ENCODE peak calls at places on chromosome 14, in five cellular contexts. B is H7, Q is adipocyte, I is Panc1, F is RPMI7951. V is an unnamed sample.

GRCh38 chr14:92473261-92473946 is 40.2 kb upstream of the RIN3 start:
- DNase-seq in I (no peak), B (no peak), F (peak), Q (peak), V (no peak)

GRCh38 chr14:23052182-23052623 is 5.1 kb downstream of the CDH24 start:
- DNase-seq in Q (no peak), B (peak), I (no peak), F (no peak), V (no peak)

GRCh38 chr14:72023128-72024042 is 91.2 kb downstream of the RGS6 start:
- DNase-seq in I (no peak), B (peak), F (peak), Q (no peak), V (no peak)

GRCh38 chr14:34926552-34926951 is 51.4 kb upstream of the BAZ1A start:
- DNase-seq in F (no peak), B (no peak), I (no peak), Q (peak), V (no peak)

GRCh38 chr14:76376878-76377523 is 1.1 kb downstream of the ESRRB start:
- DNase-seq in Q (peak), B (peak), F (no peak), I (no peak), V (no peak)

GRCh38 chr14:77574446-77575125 is 41.9 kb downstream of the SPTLC2 start:
- DNase-seq in I (no peak), F (no peak), Q (peak), B (no peak), V (no peak)

GRCh38 chr14:105337433-105337832 is 22.9 kb downstream of the PACS2 start:
- DNase-seq in F (no peak), B (no peak), Q (no peak), I (no peak), V (no peak)

GRCh38 chr14:70358631-70359030 is 852 bp downstream of the COX16 start:
- DNase-seq in I (no peak), F (peak), Q (peak), B (no peak), V (no peak)

GRCh38 chr14:90739318-90740077 is 76.7 kb downstream of the TTC7B start:
- DNase-seq in B (no peak), I (no peak), F (no peak), Q (no peak), V (no peak)

GRCh38 chr14:91140672-91141071 is 26.8 kb downstream of the DGLUCY start:
- DNase-seq in F (peak), Q (peak), I (no peak), B (peak), V (no peak)

GRCh38 chr14:72165151-72165715 is 233.0 kb downstream of the RGS6 start:
- DNase-seq in Q (no peak), B (no peak), I (no peak), F (no peak), V (no peak)

GRCh38 chr14:101603096-101603495 is 41.8 kb downstream of the DIO3 start:
- DNase-seq in F (no peak), Q (no peak), B (peak), I (no peak), V (no peak)

GRCh38 chr14:100531152-100531551 is 56.1 kb downstream of the BEGAIN start:
- DNase-seq in Q (no peak), I (no peak), F (no peak), B (peak), V (no peak)

GRCh38 chr14:63155511-63156189 is 48.6 kb upstream of the RHOJ start:
- DNase-seq in Q (peak), B (no peak), I (no peak), F (no peak), V (no peak)

GRCh38 chr14:100383727-100384158 is 60.6 kb downstream of the SLC25A47 start:
- DNase-seq in Q (peak), B (peak), I (no peak), F (peak), V (peak)

GRCh38 chr14:98954347-98955000 is 317.5 kb downstream of the BCL11B start:
- DNase-seq in F (no peak), B (peak), Q (no peak), I (no peak), V (no peak)

GRCh38 chr14:95191445-95192199 is 34.3 kb upstream of the DICER1 start:
- DNase-seq in B (no peak), Q (no peak), F (no peak), I (no peak), V (no peak)

GRCh38 chr14:69316449-69317391 is 56.8 kb downstream of the GALNT16 start:
- DNase-seq in F (peak), I (peak), Q (peak), B (peak), V (no peak)

GRCh38 chr14:26597136-26598080 is at the start of gene NOVA1:
- DNase-seq in F (peak), B (peak), Q (peak), I (no peak), V (no peak)

GRCh38 chr14:80077262-80077661 is 134.0 kb downstream of the DIO2 start:
- DNase-seq in Q (peak), I (no peak), F (no peak), B (no peak), V (no peak)

GRCh38 chr14:96146131-96146771 is 58.4 kb upstream of the BDKRB2 start:
- DNase-seq in Q (peak), B (no peak), I (no peak), F (peak), V (no peak)

GRCh38 chr14:23452237-23452636 is 16.8 kb upstream of the MYH7 start:
- DNase-seq in B (no peak), I (no peak), F (no peak), Q (no peak), V (no peak)

GRCh38 chr14:54447231-54447692 is 6.1 kb upstream of the CNIH1 start:
- DNase-seq in F (no peak), I (no peak), Q (peak), B (no peak), V (no peak)

GRCh38 chr14:35879654-35880249 is 53.6 kb downstream of the BRMS1L start:
- DNase-seq in Q (peak), B (peak), I (no peak), F (peak), V (no peak)

GRCh38 chr14:76844223-76844622 is 18.0 kb downstream of the LRRC74A start:
- DNase-seq in B (peak), F (peak), Q (no peak), I (peak), V (peak)

GRCh38 chr14:82778008-82778407 is 1244.4 kb upstream of the SEL1L start:
- DNase-seq in Q (no peak), F (no peak), I (no peak), B (no peak), V (no peak)

GRCh38 chr14:100374891-100375272 is 51.7 kb downstream of the SLC25A47 start:
- DNase-seq in I (no peak), Q (no peak), B (no peak), F (no peak), V (no peak)

GRCh38 chr14:104570869-104571635 is 8.5 kb upstream of the C14orf180 start:
- DNase-seq in F (no peak), Q (no peak), I (no peak), B (no peak), V (no peak)

GRCh38 chr14:90049390-90049789 is 12.4 kb upstream of the KCNK13 start:
- DNase-seq in Q (no peak), F (peak), I (no peak), B (peak), V (no peak)

GRCh38 chr14:55957950-55958349 is 160.3 kb upstream of the PELI2 start:
- DNase-seq in I (no peak), B (peak), Q (no peak), F (no peak), V (no peak)

GRCh38 chr14:52048641-52049204 is 20.1 kb downstream of the NID2 start:
- DNase-seq in F (peak), Q (no peak), B (peak), I (no peak), V (no peak)

GRCh38 chr14:77140937-77141591 is 527 bp downstream of the ZDHHC22 start:
- DNase-seq in Q (peak), F (no peak), B (peak), I (no peak), V (no peak)

GRCh38 chr14:105532735-105533141 is 6.4 kb downstream of the TMEM121 start:
- DNase-seq in Q (peak), I (no peak), F (peak), B (peak), V (no peak)

GRCh38 chr14:79686196-79686595 is 525.1 kb downstream of the DIO2 start:
- DNase-seq in I (no peak), F (no peak), B (no peak), Q (no peak), V (no peak)

GRCh38 chr14:44316647-44317432 is 190.2 kb downstream of the FSCB start:
- DNase-seq in Q (peak), B (no peak), F (peak), I (peak), V (no peak)

GRCh38 chr14:35250319-35250718 is 41.9 kb upstream of the PSMA6 start:
- DNase-seq in B (no peak), Q (no peak), F (no peak), I (no peak), V (no peak)

GRCh38 chr14:51783765-51784164 is 76.6 kb upstream of the GNG2 start:
- DNase-seq in F (peak), B (no peak), I (no peak), Q (peak), V (no peak)

GRCh38 chr14:53151867-53152626 is 1.1 kb downstream of the DDHD1 start:
- DNase-seq in I (no peak), B (peak), F (peak), Q (peak), V (peak)

GRCh38 chr14:78970677-78971076 is 800.5 kb downstream of the NRXN3 start:
- DNase-seq in B (no peak), Q (no peak), F (peak), I (no peak), V (no peak)

GRCh38 chr14:59771577-59771976 is 99.0 kb downstream of the RTN1 start:
- DNase-seq in F (no peak), Q (no peak), I (no peak), B (no peak), V (no peak)

V was measured in activated T-helper 2 cell treated with anti-CD3 and anti-CD28 coated beads, Interferon-gamma antibody, Interleukin-2, Interleukin-4, amounts not matched to agents 10 μg/mL and 5 μg/mL and 100 μg/mL, durations not matched to agents 14 hours and 24 hours and 36 hours.